ENCODE peak calls at places on chromosomes 4 and X, in ten cellular contexts. N, O, J, Z, B, M, F, E, Q and I are unnamed samples. For H3K27me3, the result is how much of the 10 kb centered on the place peaks cover.

GRCh38 chr4:64174247-64174882 is 234.9 kb downstream of the TECRL start:
- DNase-seq in O (no peak), E (no peak), N (no peak), F (no peak), Z (no peak), Q (no peak), B (no peak), J (no peak), M (no peak), I (no peak)

GRCh38 chr4:3419836-3420605 is 21.7 kb upstream of the HGFAC start:
- DNase-seq in B (peak), N (no peak), F (no peak), Z (peak), E (no peak), M (peak), O (no peak), J (no peak), Q (no peak), I (no peak)

GRCh38 chr4:85244638-85245037 is 230.3 kb upstream of the ARHGAP24 start:
- DNase-seq in E (no peak), Q (no peak), B (no peak), F (no peak), N (no peak), J (no peak), M (no peak), O (no peak), Z (no peak), I (no peak)

GRCh38 chr4:187922274-187922673 is 73.3 kb upstream of the ZFP42 start:
- DNase-seq in F (no peak), Z (no peak), J (no peak), B (no peak), M (no peak), E (no peak), N (peak), O (no peak), Q (no peak), I (peak)

GRCh38 chrX:19168609-19169008 is 46.3 kb upstream of the ADGRG2 start:
- DNase-seq in B (no peak), N (no peak), J (no peak), O (no peak), F (no peak), Z (no peak), M (no peak), Q (no peak), E (no peak), I (no peak)

GRCh38 chr4:94641702-94642560 is 115.8 kb upstream of the BMPR1B start:
- DNase-seq in Z (no peak), F (peak), J (no peak), E (no peak), M (no peak), O (no peak), Q (no peak), N (peak), B (no peak), I (no peak)

GRCh38 chr4:108519208-108519833 is 101.1 kb upstream of the RPL34 start:
- DNase-seq in J (no peak), E (no peak), Z (no peak), O (no peak), F (no peak), Q (no peak), B (no peak), N (no peak), M (no peak), I (no peak)

GRCh38 chr4:986949-987688 is at the start of gene IDUA:
- DNase-seq in B (peak), Q (peak), N (peak), M (peak), J (peak), F (peak), O (peak), E (peak), Z (peak), I (peak)

GRCh38 chrX:13697440-13697839 is 8.5 kb downstream of the RAB9A start:
- DNase-seq in J (no peak), N (no peak), E (no peak), Z (no peak), F (no peak), O (no peak), B (no peak), M (no peak), Q (no peak), I (no peak)

GRCh38 chr4:166279261-166279660 is 406.2 kb downstream of the TLL1 start:
- DNase-seq in J (no peak), N (no peak), B (no peak), Z (no peak), F (no peak), O (no peak), M (no peak), E (no peak), Q (no peak), I (no peak)

GRCh38 chrX:2692221-2693122 is 1.4 kb downstream of the CD99 start:
- DNase-seq in Z (peak), J (no peak), E (peak), B (peak), O (peak), F (no peak), M (peak), N (peak), Q (peak), I (peak)

GRCh38 chrX:110733166-110733565 is 62.5 kb downstream of the CHRDL1 start:
- DNase-seq in F (peak), M (no peak), B (no peak), O (no peak), N (no peak), Z (no peak), E (no peak), Q (no peak), J (no peak), I (no peak)

GRCh38 chr4:140300271-140300970 is 73.0 kb upstream of the SCOC start:
- DNase-seq in N (peak), E (no peak), M (no peak), J (no peak), O (no peak), Z (no peak), Q (peak), F (peak), B (no peak), I (peak)

GRCh38 chr4:126915999-126916625 is 716.6 kb upstream of the INTU start:
- DNase-seq in F (no peak), E (no peak), J (no peak), Q (no peak), B (no peak), Z (no peak), M (no peak), O (no peak), N (peak), I (peak)

GRCh38 chrX:21683910-21684309 is 25.8 kb upstream of the KLHL34 start:
- DNase-seq in F (peak), Q (no peak), O (no peak), Z (no peak), M (no peak), B (no peak), N (peak), E (no peak), J (peak), I (no peak)

GRCh38 chr4:168666531-168666930 is 169.7 kb downstream of the PALLD start:
- DNase-seq in B (no peak), N (peak), Q (no peak), O (no peak), J (no peak), F (peak), E (no peak), M (no peak), Z (no peak), I (no peak)

GRCh38 chrX:23822397-23822796 is 39.4 kb downstream of the SAT1 start:
- DNase-seq in O (no peak), B (no peak), F (peak), Q (no peak), J (no peak), M (no peak), E (no peak), N (peak), Z (no peak), I (no peak)

GRCh38 chrX:92209936-92210335 is 430.8 kb downstream of the PCDH11X start:
- DNase-seq in J (no peak), Z (no peak), O (no peak), M (no peak), E (no peak), B (no peak), F (no peak), Q (no peak), N (no peak), I (no peak)

GRCh38 chrX:129529685-129530281 is 6.5 kb upstream of the SMARCA1 start:
- DNase-seq in Z (no peak), Q (no peak), M (no peak), F (no peak), B (no peak), O (no peak), N (peak), E (peak), J (no peak), I (no peak)

GRCh38 chr4:56990109-56990508 is 11.4 kb downstream of the POLR2B start:
- DNase-seq in E (no peak), Q (no peak), B (no peak), O (no peak), Z (no peak), F (peak), M (no peak), J (no peak), N (peak), I (no peak)

GRCh38 chrX:46642145-46642544 is 68.6 kb downstream of the CHST7 start:
- DNase-seq in M (no peak), F (peak), N (peak), E (peak), O (peak), B (no peak), J (no peak), Q (no peak), Z (no peak), I (no peak)

GRCh38 chrX:153884136-153885076 is 1.6 kb downstream of the L1CAM start:
- DNase-seq in M (no peak), Z (no peak), O (peak), F (no peak), J (no peak), N (no peak), Q (no peak), E (no peak), B (no peak), I (no peak)

GRCh38 chrX:99348256-99348655 is 1061.8 kb downstream of the PCDH19 start:
- DNase-seq in N (no peak), E (no peak), M (no peak), Z (no peak), B (no peak), J (no peak), F (no peak), O (no peak), Q (no peak), I (no peak)

GRCh38 chr4:124641715-124642380 is 70.7 kb downstream of the ANKRD50 start:
- DNase-seq in N (peak), Q (no peak), Z (no peak), M (no peak), E (no peak), B (no peak), J (no peak), F (peak), O (no peak), I (no peak)

GRCh38 chr4:169225058-169225751 is 45.6 kb downstream of the SH3RF1 start:
- DNase-seq in M (no peak), J (no peak), B (no peak), Z (no peak), Q (no peak), N (peak), E (no peak), O (no peak), F (peak), I (no peak)

GRCh38 chr4:6423575-6423974 is 48.8 kb downstream of the PPP2R2C start:
- DNase-seq in O (no peak), B (no peak), J (no peak), E (no peak), M (no peak), N (no peak), F (no peak), Z (no peak), Q (no peak), I (no peak)

GRCh38 chr4:67393699-67394281 is 151.5 kb downstream of the CENPC start:
- DNase-seq in E (peak), Q (no peak), Z (no peak), B (no peak), N (peak), J (no peak), O (no peak), F (peak), M (no peak), I (peak)

GRCh38 chr4:8905773-8906667 is 34.4 kb upstream of the HMX1 start:
- DNase-seq in Q (peak), N (no peak), B (peak), O (no peak), E (peak), Z (peak), M (no peak), J (no peak), F (no peak), I (no peak)

GRCh38 chrX:40169193-40170086 is 71.7 kb upstream of the BCOR start:
- DNase-seq in O (peak), B (peak), M (peak), E (peak), N (peak), Z (peak), Q (peak), F (peak), J (no peak), I (peak)

GRCh38 chr4:76781698-76782595 is 116.0 kb downstream of the SOWAHB start:
- DNase-seq in Q (no peak), O (no peak), F (peak), M (no peak), E (no peak), N (peak), Z (no peak), B (no peak), J (no peak), I (no peak)

GRCh38 chrX:123964155-123964554 is 2.6 kb downstream of the STAG2 start:
- DNase-seq in E (no peak), Q (no peak), J (no peak), O (no peak), M (no peak), F (peak), Z (no peak), N (peak), B (no peak), I (no peak)

GRCh38 chrX:79524642-79525041 is 157.5 kb upstream of the ITM2A start:
- DNase-seq in Q (no peak), J (no peak), F (no peak), O (no peak), E (no peak), Z (no peak), N (no peak), M (no peak), B (no peak), I (no peak)

GRCh38 chrX:65600106-65600505 is 65.5 kb upstream of the LAS1L start:
- DNase-seq in F (no peak), N (no peak), M (no peak), J (no peak), O (no peak), E (no peak), B (no peak), Z (no peak), Q (no peak), I (no peak)

GRCh38 chr4:99679976-99680375 is 22.3 kb upstream of the C4orf54 start:
- DNase-seq in E (no peak), Z (no peak), O (no peak), B (no peak), M (no peak), N (no peak), J (no peak), F (no peak), Q (no peak), I (no peak)

GRCh38 chr4:99677161-99677560 is 19.5 kb upstream of the C4orf54 start:
- DNase-seq in Q (no peak), M (no peak), Z (no peak), N (no peak), F (no peak), E (no peak), J (no peak), O (no peak), B (no peak), I (no peak)

GRCh38 chr4:99683913-99684312 is 26.3 kb upstream of the C4orf54 start:
- DNase-seq in M (no peak), B (no peak), O (no peak), E (no peak), F (no peak), J (no peak), Q (no peak), N (no peak), Z (no peak), I (no peak)

DNA sequence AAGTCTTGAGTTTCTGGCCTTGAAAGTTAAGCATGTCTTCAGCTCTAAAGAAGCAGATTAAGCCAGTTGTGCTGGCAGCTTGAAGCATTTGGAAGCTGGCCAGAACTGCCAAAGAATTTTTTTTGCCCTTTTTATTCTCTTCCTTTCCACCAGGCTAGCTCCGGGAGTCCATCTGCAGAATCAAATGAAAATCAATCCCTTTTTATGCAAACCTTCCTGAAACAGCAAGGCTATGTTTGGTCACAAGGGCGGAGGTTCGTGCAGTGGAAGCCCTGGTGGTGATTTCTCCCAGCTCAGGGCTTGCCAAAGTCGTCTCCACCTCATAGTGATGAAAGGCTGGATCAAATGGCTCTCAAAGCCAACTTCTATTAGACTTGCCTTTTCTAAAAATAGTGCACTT is 21.6 kb upstream of the C4orf54 start:
- DNase-seq in Q (no peak), B (no peak), F (no peak), M (peak), O (peak), Z (no peak), N (peak), J (no peak), E (no peak), I (peak)
- H3K27me3 ChIP-seq in Q (under half), B (under half), F (under half), M (under half), O (under half), Z (under half), N (under half), J (under half), E (under half), I (under half)

GRCh38 chr4:81227138-81227537 is 12.1 kb upstream of the PRKG2 start:
- DNase-seq in O (no peak), Z (no peak), F (no peak), J (no peak), M (no peak), E (no peak), B (no peak), N (no peak), Q (no peak), I (no peak)
- H3K27ac ChIP-seq in O (no peak), Z (no peak), F (no peak), J (no peak), M (no peak), E (no peak), B (no peak), N (no peak), Q (no peak), I (no peak)

GRCh38 chrX:38558681-38559080 is 2.7 kb upstream of the TSPAN7 start:
- DNase-seq in Q (no peak), O (no peak), M (no peak), E (no peak), Z (no peak), F (peak), J (no peak), N (no peak), B (no peak), I (no peak)

GRCh38 chrX:38563006-38563405 is 1.7 kb downstream of the TSPAN7 start:
- DNase-seq in Z (no peak), J (no peak), B (no peak), Q (no peak), M (no peak), E (peak), N (no peak), O (no peak), F (no peak), I (no peak)

GRCh38 chrX:38561126-38561868 is at the start of gene TSPAN7:
- DNase-seq in Q (peak), E (peak), M (peak), O (peak), N (peak), Z (peak), B (peak), F (peak), J (peak), I (peak)

GRCh38 chrX:38560776-38561125 is 591 bp upstream of the TSPAN7 start:
- DNase-seq in B (peak), N (no peak), O (no peak), E (no peak), Z (no peak), J (no peak), F (no peak), M (peak), Q (no peak), I (no peak)

GRCh38 chrX:38561951-38562719 is 793 bp downstream of the TSPAN7 start:
- DNase-seq in J (no peak), N (no peak), M (peak), Z (peak), O (peak), B (peak), F (peak), E (peak), Q (peak), I (peak)
- H3K4me3 ChIP-seq in J (no peak), N (no peak), M (peak), Z (peak), O (peak), B (peak), F (peak), E (peak), Q (peak), I (peak)

DNA sequence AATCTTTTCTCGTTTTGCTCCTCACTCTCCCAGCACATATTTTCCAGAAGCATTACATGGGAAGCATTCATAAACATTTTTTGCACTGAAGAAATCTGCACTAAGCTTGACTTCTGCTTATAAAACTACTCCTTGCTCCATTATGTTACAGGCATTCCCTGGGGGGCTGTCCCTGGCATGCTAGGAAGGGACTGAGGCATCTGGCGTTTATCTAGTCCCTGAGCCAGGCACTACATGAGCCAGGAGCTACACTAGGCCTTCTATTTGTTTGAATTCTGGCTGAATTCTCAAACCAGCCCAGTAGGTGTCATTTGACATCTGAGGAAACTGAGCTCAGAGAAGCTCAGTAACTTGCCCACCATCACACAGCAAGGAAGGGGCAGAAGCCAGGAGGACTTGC is 43.3 kb downstream of the NHSL2 start:
- DNase-seq in M (no peak), B (no peak), J (no peak), Q (no peak), O (no peak), N (no peak), F (peak), E (peak), Z (no peak), I (no peak)
- H3K27me3 ChIP-seq in M (under half), B (under half), J (under half), Q (under half), O (under half), N (under half), F (half or more), E (under half), Z (under half), I (under half)

GRCh38 chr4:180898305-180898704 is 1344.9 kb upstream of the TENM3 start:
- DNase-seq in Q (no peak), M (no peak), B (no peak), F (no peak), Z (no peak), E (no peak), N (no peak), O (no peak), J (no peak), I (no peak)
- H3K27ac ChIP-seq in Q (no peak), M (no peak), B (no peak), F (no peak), Z (no peak), E (no peak), N (no peak), O (no peak), J (no peak), I (no peak)

DNA sequence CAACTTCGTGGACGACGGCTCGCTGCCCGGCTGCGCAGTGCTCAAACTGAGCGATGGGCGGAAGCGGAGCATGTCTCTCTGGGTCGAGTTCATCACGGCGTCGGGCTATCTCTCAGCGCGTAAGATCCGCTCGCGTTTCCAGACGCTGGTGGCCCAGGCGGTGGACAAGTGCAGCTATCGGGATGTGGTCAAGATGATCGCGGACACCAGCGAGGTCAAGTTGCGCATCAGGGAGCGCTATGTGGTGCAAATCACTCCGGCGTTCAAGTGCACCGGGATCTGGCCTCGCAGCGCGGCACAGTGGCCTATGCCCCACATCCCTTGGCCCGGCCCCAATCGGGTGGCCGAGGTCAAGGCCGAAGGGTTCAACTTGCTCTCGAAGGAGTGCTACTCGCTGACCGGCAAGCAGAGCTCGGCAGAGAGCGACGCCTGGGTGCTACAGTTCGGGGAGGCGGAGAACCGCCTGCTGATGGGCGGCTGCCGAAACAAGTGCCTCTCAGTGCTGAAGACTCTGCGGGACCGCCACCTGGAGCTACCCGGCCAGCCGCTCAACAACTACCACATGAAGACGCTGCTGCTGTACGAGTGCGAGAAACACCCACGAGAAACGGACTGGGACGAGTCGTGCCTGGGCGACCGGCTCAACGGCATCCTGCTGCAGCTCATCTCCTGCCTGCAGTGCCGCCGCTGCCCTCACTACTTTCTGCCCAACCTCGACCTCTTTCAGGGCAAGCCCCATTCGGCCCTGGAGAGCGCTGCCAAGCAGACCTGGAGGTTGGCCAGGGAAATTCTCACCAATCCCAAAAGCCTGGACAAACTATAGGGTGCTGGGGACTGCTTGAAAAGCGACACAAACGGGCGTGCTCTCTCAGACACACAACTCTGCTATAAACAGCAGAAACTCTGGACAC is 1.6 kb downstream of the MAB21L2 start:
- DNase-seq in M (no peak), B (peak), E (peak), F (peak), Z (peak), Q (no peak), N (peak), O (peak), J (no peak), I (no peak)
- H3K4me3 ChIP-seq in M (peak), B (peak), E (peak), F (peak), Z (peak), Q (no peak), N (no peak), O (peak), J (no peak), I (peak)

GRCh38 chr4:13534344-13535063 is 9.8 kb downstream of the NKX3-2 start:
- DNase-seq in B (peak), N (no peak), O (no peak), Z (no peak), F (no peak), Q (no peak), J (no peak), E (peak), M (no peak), I (no peak)
- H3K27me3 ChIP-seq in B (under half), N (half or more), O (half or more), Z (under half), F (half or more), Q (half or more), J (half or more), E (half or more), M (under half), I (under half)